ENCODE peak calls at places on chromosomes 16 and 17, in five cellular contexts. Y is suprapubic skin, X is adrenal gland, P is HCT116, D is uterus. A is an unnamed sample.

GRCh38 chr17:74086992-74087391 is 116.5 kb upstream of the RPL38 start:
- DNase-seq in Y (no peak), X (no peak), P (no peak), D (no peak), A (no peak)

GRCh38 chr16:19745286-19746018 is 27.4 kb downstream of the IQCK start:
- DNase-seq in Y (no peak), X (no peak), P (no peak), D (no peak), A (no peak)

GRCh38 chr17:70105641-70106040 is 30.6 kb downstream of the KCNJ16 start:
- DNase-seq in Y (no peak), X (no peak), P (no peak), D (no peak), A (no peak)

GRCh38 chr17:80980397-80981061 is 11.1 kb upstream of the CHMP6 start:
- DNase-seq in Y (no peak), X (no peak), P (no peak), D (no peak), A (no peak)

GRCh38 chr17:72602517-72603345 is 481.9 kb downstream of the SOX9 start:
- DNase-seq in Y (no peak), X (no peak), P (peak), D (no peak), A (peak)

GRCh38 chr16:1167276-1168107 is 14.6 kb downstream of the CACNA1H start:
- DNase-seq in Y (no peak), X (no peak), P (no peak), D (no peak), A (no peak)

GRCh38 chr17:66777689-66778225 is 57.2 kb upstream of the CACNG5 start:
- DNase-seq in Y (peak), X (no peak), P (no peak), D (no peak), A (no peak)

GRCh38 chr17:14318109-14318905 is 17.4 kb downstream of the HS3ST3B1 start:
- DNase-seq in Y (no peak), X (no peak), P (no peak), D (no peak), A (no peak)

GRCh38 chr17:61656721-61657217 is 65.8 kb upstream of the NACA2 start:
- DNase-seq in Y (no peak), X (no peak), P (no peak), D (no peak), A (no peak)

GRCh38 chr17:57675988-57676387 is 69.1 kb downstream of the CCDC182 start:
- DNase-seq in Y (no peak), X (no peak), P (no peak), D (no peak), A (no peak)

GRCh38 chr17:74332017-74332650 is 6.1 kb downstream of the KIF19 start:
- DNase-seq in Y (no peak), X (no peak), P (no peak), D (no peak), A (no peak)

DNA sequence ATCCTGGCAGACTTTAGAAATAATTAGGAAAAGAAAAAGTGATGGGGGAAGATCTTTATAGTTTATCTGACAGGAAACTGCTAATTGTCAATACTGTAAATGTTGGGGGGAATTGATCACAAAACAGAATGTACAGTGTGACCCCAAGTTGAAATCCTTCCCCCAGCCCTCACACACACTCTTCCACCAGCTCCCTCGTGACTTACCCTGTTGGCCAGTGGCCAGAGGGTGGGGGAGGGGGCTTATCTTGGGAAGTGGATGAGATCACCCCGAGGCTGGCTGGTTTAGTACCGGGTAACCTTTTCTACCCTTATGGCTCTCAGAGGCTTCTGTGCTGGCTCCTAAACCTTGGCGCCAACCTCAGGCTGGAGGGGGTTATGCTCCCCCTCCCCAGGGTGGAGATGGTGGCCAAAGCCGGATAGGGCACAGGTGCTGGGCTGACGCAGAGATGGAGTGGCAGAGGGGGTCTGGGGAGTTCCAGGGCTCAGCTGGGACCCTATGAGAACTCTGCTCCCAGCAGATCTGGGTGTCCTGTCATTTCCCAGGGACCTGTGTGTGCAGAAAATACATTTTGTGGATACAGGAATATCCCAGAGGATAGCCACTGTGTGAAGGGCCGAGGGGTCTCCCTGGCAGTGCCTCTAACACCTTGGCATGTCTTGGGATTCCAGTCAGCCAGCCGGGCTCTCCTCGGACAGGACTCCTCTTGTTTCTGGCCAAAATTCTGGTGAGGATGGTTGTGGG is 18.6 kb downstream of the CDH16 start:
- DNase-seq in Y (no peak), X (peak), P (no peak), D (peak), A (peak)
- TF ChIP-seq POLR2A in Y (no peak), X (no peak), P (no peak), D (no peak), A (no peak)

GRCh38 chr16:12677472-12677871 is 126.2 kb downstream of the CPPED1 start:
- DNase-seq in Y (no peak), X (no peak), P (no peak), D (no peak), A (no peak)

GRCh38 chr16:12674524-12674923 is 129.2 kb downstream of the CPPED1 start:
- DNase-seq in Y (no peak), X (no peak), P (no peak), D (no peak), A (no peak)

GRCh38 chr16:12673466-12673865 is 130.2 kb downstream of the CPPED1 start:
- DNase-seq in Y (no peak), X (no peak), P (no peak), D (no peak), A (no peak)

GRCh38 chr16:12674096-12674495 is 129.6 kb downstream of the CPPED1 start:
- DNase-seq in Y (no peak), X (no peak), P (no peak), D (no peak), A (peak)

GRCh38 chr16:12675852-12676251 is 127.8 kb downstream of the CPPED1 start:
- DNase-seq in Y (no peak), X (no peak), P (no peak), D (no peak), A (peak)
- TF ChIP-seq POLR2A in Y (no peak), X (no peak), P (no peak), D (no peak), A (no peak)

DNA sequence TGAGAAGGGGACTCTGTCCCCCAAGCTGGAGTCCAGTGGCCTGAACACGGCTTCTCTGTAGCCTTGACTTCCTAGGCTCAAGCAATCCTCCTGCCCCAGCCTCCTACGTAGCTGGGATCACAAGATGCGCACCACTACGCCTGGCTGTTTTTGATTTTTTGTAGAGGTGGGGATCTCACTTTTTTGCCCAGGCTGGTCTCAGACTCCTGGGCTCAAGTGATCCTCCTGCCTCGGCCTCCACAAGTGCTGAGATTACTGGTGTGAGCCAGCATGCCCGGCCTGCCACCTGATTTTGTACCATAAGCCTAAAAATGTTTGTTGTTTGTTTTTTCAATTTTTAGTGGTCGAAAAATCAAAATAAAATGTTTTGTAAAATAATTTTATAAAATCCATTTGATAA is 19.2 kb downstream of the PAFAH1B1 start:
- DNase-seq in Y (no peak), X (no peak), P (no peak), D (no peak), A (no peak)
- TF ChIP-seq POLR2A in Y (no peak), X (no peak), P (no peak), D (no peak), A (no peak)

GRCh38 chr17:65668211-65668610 is 106.8 kb upstream of the AXIN2 start:
- DNase-seq in Y (no peak), X (no peak), P (no peak), D (no peak), A (no peak)
- TF ChIP-seq POLR2A in Y (no peak), X (no peak), P (no peak), D (no peak), A (no peak)

DNA sequence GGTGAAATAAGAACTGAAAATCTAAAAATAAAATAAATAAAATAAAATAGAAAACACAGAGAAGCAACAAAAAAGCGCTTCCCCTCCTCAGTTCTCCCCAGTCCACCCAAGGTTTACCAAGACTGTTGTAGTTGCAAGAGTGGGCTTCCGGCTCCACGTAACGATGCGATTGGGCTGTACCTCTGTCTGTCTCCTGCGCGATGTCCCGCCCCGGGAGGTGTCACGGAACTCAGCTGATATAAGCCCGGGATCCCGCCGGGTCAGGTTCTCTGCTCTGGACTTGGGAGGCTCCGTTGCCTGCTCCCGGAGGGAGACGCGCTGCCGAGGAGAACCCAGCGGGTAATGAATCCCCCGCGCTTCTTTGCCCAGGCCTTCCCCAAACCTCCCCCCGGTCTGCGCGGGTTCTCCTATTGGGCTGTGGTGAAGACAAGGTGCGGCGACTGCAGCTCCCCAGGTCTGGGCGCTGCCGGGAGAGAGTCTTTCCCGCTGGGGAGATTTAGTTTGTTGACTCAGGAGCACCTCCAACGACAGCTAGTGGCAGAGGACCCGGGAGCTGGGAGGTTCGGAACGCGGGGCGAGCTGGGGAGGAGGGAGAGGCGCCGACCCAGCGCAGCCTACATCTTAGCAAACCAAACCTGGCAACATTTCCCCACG is at the start of gene SLFN5:
- DNase-seq in Y (peak), X (peak), P (peak), D (peak), A (peak)
- TF ChIP-seq POLR2A in Y (peak), X (peak), P (no peak), D (peak), A (peak)